ENCODE peak calls at places on chromosomes 5 and 9, in ten cellular contexts. I, D, R, H, T, A, B, Z, Y and O are unnamed samples. For H3K27me3, the result is how much of the 10 kb centered on the place peaks cover.

GRCh38 chr5:142640316-142641005 is 45.4 kb downstream of the FGF1 start:
- DNase-seq in Y (no peak), R (no peak), T (no peak), A (no peak), I (no peak), B (no peak), H (no peak), Z (no peak), D (no peak), O (no peak)

GRCh38 chr9:100933656-100934055 is 94.9 kb upstream of the PLPPR1 start:
- DNase-seq in B (no peak), Z (no peak), D (no peak), I (no peak), H (no peak), Y (no peak), R (no peak), A (no peak), T (peak), O (no peak)

GRCh38 chr9:35338561-35339274 is 151.2 kb upstream of the RUSC2 start:
- DNase-seq in T (no peak), R (no peak), Z (no peak), I (no peak), B (peak), D (no peak), H (no peak), Y (no peak), A (no peak), O (no peak)

GRCh38 chr5:174454464-174454863 is 269.9 kb upstream of the MSX2 start:
- DNase-seq in D (no peak), H (no peak), B (no peak), Y (no peak), T (no peak), I (no peak), A (no peak), R (no peak), Z (no peak), O (no peak)

GRCh38 chr5:141003791-141004601 is 37.7 kb downstream of the PCDHAC2 start:
- DNase-seq in A (no peak), H (peak), R (peak), D (no peak), Z (no peak), I (no peak), Y (no peak), T (no peak), B (peak), O (no peak)

GRCh38 chr9:120312031-120312430 is 267.9 kb downstream of the CDK5RAP2 start:
- DNase-seq in H (no peak), Y (no peak), D (no peak), B (no peak), A (no peak), R (no peak), Z (no peak), T (no peak), I (no peak), O (no peak)

GRCh38 chr9:137589441-137590122 is 730 bp downstream of the ZMYND19 start:
- DNase-seq in I (no peak), Y (no peak), D (no peak), A (no peak), H (no peak), R (no peak), B (no peak), T (peak), Z (no peak), O (peak)

GRCh38 chr5:151406322-151406947 is 41.0 kb upstream of the SLC36A1 start:
- DNase-seq in D (no peak), H (no peak), R (peak), I (no peak), A (no peak), Y (no peak), Z (no peak), B (no peak), T (no peak), O (no peak)

GRCh38 chr5:180137401-180138213 is 66.0 kb upstream of the RNF130 start:
- DNase-seq in Z (peak), R (no peak), D (no peak), I (no peak), B (peak), A (peak), Y (no peak), H (no peak), T (no peak), O (no peak)

GRCh38 chr5:116553366-116553765 is 21.3 kb downstream of the SEMA6A start:
- DNase-seq in T (no peak), H (no peak), R (no peak), A (no peak), Y (no peak), Z (no peak), B (no peak), D (no peak), I (no peak), O (no peak)

GRCh38 chr5:141864371-141865370 is 13.5 kb downstream of the PCDH1 start:
- DNase-seq in I (no peak), D (no peak), Z (no peak), H (no peak), A (no peak), R (no peak), T (no peak), Y (no peak), B (no peak), O (no peak)

GRCh38 chr5:141084487-141084989 is 9.9 kb upstream of the PCDHB2 start:
- DNase-seq in I (peak), R (peak), T (peak), Z (no peak), B (no peak), D (no peak), H (peak), Y (peak), A (no peak), O (no peak)

GRCh38 chr5:74877624-74878304 is 11.6 kb upstream of the FAM169A start:
- DNase-seq in R (no peak), A (no peak), T (no peak), D (no peak), I (no peak), B (no peak), Y (no peak), Z (no peak), H (no peak), O (no peak)

DNA sequence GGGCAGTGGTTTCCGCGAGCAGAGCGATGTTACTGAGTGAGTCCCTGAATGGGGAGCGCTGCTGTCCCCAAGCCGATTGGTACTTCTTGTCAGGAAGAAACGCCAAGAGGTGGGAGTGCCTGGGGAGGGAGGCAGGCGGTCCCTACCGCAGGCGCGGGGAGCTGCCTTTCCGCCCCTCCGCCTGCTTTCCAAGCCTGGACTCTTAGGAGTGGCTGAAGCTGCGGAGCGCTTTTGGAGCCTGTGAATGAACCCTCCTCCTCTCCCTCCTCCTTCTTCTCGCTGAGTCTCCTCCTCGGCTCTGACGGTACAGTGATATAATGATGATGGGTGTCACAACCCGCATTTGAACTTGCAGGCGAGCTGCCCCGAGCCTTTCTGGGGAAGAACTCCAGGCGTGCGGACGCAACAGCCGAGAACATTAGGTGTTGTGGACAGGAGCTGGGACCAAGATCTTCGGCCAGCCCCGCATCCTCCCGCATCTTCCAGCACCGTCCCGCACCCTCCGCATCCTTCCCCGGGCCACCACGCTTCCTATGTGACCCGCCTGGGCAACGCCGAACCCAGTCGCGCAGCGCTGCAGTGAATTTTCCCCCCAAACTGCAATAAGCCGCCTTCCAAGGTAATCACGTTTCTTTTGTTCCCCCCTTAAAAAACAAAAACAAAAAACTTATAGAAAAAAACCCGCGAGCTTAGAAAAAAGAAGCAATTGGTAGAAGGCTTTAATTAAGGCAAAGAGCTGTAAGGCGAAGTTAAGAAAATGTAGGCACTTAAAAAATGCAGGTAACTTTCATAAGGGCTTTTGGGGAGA is at the start of gene VCAN:
- DNase-seq in B (no peak), R (peak), A (peak), D (peak), H (no peak), Y (peak), Z (peak), T (peak), I (no peak), O (peak)
- H3K27me3 ChIP-seq in B (half or more), R (under half), A (under half), D (under half), H (under half), Y (under half), Z (under half), T (under half), I (under half), O (under half)

GRCh38 chr9:18467696-18468095 is 6.3 kb upstream of the ADAMTSL1 start:
- DNase-seq in Y (no peak), T (no peak), Z (no peak), H (no peak), B (no peak), I (no peak), A (no peak), D (no peak), R (no peak), O (no peak)

GRCh38 chr9:18461496-18461895 is 12.5 kb upstream of the ADAMTSL1 start:
- DNase-seq in B (no peak), T (no peak), Y (no peak), D (no peak), I (no peak), A (no peak), Z (no peak), R (no peak), H (no peak), O (no peak)

GRCh38 chr9:18466101-18466500 is 7.9 kb upstream of the ADAMTSL1 start:
- DNase-seq in D (no peak), Y (no peak), I (no peak), Z (no peak), H (no peak), A (no peak), R (no peak), T (no peak), B (no peak), O (no peak)

GRCh38 chr9:18459958-18460584 is 13.9 kb upstream of the ADAMTSL1 start:
- DNase-seq in I (no peak), R (no peak), Y (no peak), T (peak), Z (no peak), B (no peak), A (no peak), D (no peak), H (no peak), O (no peak)

DNA sequence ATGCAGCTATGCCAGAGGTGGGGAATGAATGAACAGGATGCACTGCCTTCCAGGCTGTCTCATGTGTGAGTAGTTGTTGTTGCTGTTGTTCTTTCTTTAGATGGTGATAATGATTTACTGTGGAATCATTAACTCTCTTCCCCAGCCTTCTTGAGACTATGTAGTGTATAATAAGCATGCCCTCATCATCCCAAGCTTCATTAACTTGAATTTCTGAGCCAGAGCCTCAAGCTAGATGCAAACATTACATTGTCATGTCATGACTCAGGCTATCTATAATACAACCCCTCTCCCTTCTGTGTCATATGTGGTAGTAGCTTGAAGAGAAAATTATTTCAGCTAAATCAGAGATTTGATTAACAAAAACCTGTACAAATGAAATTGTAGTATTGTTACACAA is 10.0 kb upstream of the ADAMTSL1 start:
- DNase-seq in R (no peak), H (no peak), A (no peak), D (no peak), Z (no peak), Y (no peak), I (no peak), T (no peak), B (no peak), O (no peak)
- TF ChIP-seq CTCF in R (no peak), H (no peak), A (no peak), D (no peak), Z (no peak), Y (no peak), I (no peak), T (no peak), B (no peak), O (no peak)

GRCh38 chr9:74036549-74037231 is 460.4 kb upstream of the RORB start:
- DNase-seq in Z (no peak), H (no peak), A (no peak), Y (no peak), R (no peak), B (no peak), D (no peak), T (peak), I (no peak), O (no peak)

GRCh38 chr9:74037274-74037673 is 459.9 kb upstream of the RORB start:
- DNase-seq in R (no peak), H (no peak), B (no peak), I (no peak), Y (no peak), D (no peak), A (no peak), T (no peak), Z (no peak), O (no peak)

GRCh38 chr9:74035786-74036185 is 461.3 kb upstream of the RORB start:
- DNase-seq in I (no peak), A (no peak), H (no peak), Y (no peak), R (no peak), B (no peak), D (no peak), Z (no peak), T (peak), O (no peak)

GRCh38 chr9:74044844-74045243 is 452.3 kb upstream of the RORB start:
- DNase-seq in H (no peak), A (no peak), D (no peak), T (no peak), R (no peak), B (no peak), I (no peak), Y (no peak), Z (no peak), O (no peak)

GRCh38 chr9:74041588-74041987 is 455.5 kb upstream of the RORB start:
- DNase-seq in T (no peak), H (no peak), Z (no peak), B (no peak), Y (no peak), D (no peak), I (no peak), R (no peak), A (no peak), O (no peak)
- H3K27ac ChIP-seq in T (no peak), H (no peak), Z (no peak), B (no peak), Y (no peak), D (no peak), I (no peak), R (no peak), A (no peak), O (no peak)

GRCh38 chr9:122212473-122213004 is 16.2 kb downstream of the LHX6 start:
- DNase-seq in R (no peak), D (no peak), H (no peak), I (no peak), B (no peak), Z (no peak), A (no peak), Y (no peak), T (no peak), O (no peak)
- H3K27me3 ChIP-seq in R (under half), D (half or more), H (half or more), I (under half), B (half or more), Z (under half), A (half or more), Y (under half), T (half or more), O (half or more)